ENCODE peak calls at places on chromosomes 1 and 21, in eight cellular contexts. G is RWPE2, J is heart right ventricle, C is ovary, N is fibroblast of lung, X is body of pancreas, D is colonic mucosa, W is HepG2. A is an unnamed sample.

GRCh38 chr1:19317126-19317910 is 5.2 kb downstream of the SLC66A1 start:
- DNase-seq in G (peak; percentile 31), J (no peak), C (no peak), N (no peak), X (no peak), D (no peak), W (no peak), A (no peak)

GRCh38 chr1:233113009-233113712 is 162.8 kb downstream of the NTPCR start:
- DNase-seq in G (peak; percentile 83), J (peak; percentile 70), C (peak; percentile 47), N (peak; percentile 99), X (peak; percentile 16), D (peak; percentile 52), W (peak; percentile 48), A (peak; percentile 39)

GRCh38 chr21:44920694-44921604 is at the start of gene ITGB2:
- DNase-seq in G (no peak), J (no peak), C (no peak), N (no peak), X (no peak), D (no peak), W (no peak), A (no peak)

GRCh38 chr1:18597159-18598042 is 33.2 kb upstream of the PAX7 start:
- DNase-seq in G (peak; percentile 76), J (peak; percentile 32), C (no peak), N (peak; percentile 39), X (peak; percentile 69), D (peak; percentile 46), W (peak; percentile 18), A (no peak)

GRCh38 chr1:57319165-57319564 is 104.7 kb downstream of the DAB1 start:
- DNase-seq in G (no peak), J (no peak), C (no peak), N (peak; percentile 76), X (no peak), D (no peak), W (no peak), A (no peak)

GRCh38 chr1:109089242-109090015 is 1.1 kb upstream of the TMEM167B start:
- DNase-seq in G (no peak), J (peak; percentile 69), C (no peak), N (peak; percentile 83), X (peak; percentile 82), D (peak; percentile 92), W (peak; percentile 87), A (peak; percentile 86)

GRCh38 chr21:33552999-33553598 is 10.3 kb downstream of the SON start:
- DNase-seq in G (no peak), J (no peak), C (no peak), N (no peak), X (no peak), D (no peak), W (no peak), A (no peak)

GRCh38 chr21:16891821-16892220 is 621.0 kb upstream of the CXADR start:
- DNase-seq in G (no peak), J (no peak), C (no peak), N (peak; percentile 39), X (no peak), D (no peak), W (no peak), A (no peak)

GRCh38 chr1:242847390-242847993 is 323.0 kb upstream of the PLD5 start:
- DNase-seq in G (no peak), J (no peak), C (no peak), N (peak; percentile 9), X (no peak), D (no peak), W (no peak), A (no peak)

GRCh38 chr1:244866355-244866754 is 2.0 kb upstream of the HNRNPU start:
- DNase-seq in G (no peak), J (no peak), C (no peak), N (no peak), X (no peak), D (no peak), W (no peak), A (no peak)

GRCh38 chr1:53739109-53739681 is at the start of gene GLIS1:
- DNase-seq in G (no peak), J (peak; percentile 80), C (peak; percentile 58), N (peak; percentile 85), X (peak; percentile 74), D (peak; percentile 81), W (peak; percentile 69), A (peak; percentile 75)

GRCh38 chr1:34263411-34263810 is 86.7 kb downstream of the C1orf94 start:
- DNase-seq in G (no peak), J (no peak), C (no peak), N (no peak), X (no peak), D (no peak), W (no peak), A (no peak)

GRCh38 chr1:8239306-8240023 is 78.4 kb upstream of the SLC45A1 start:
- DNase-seq in G (no peak), J (no peak), C (no peak), N (peak; percentile 46), X (no peak), D (peak; percentile 80), W (peak; percentile 94), A (peak; percentile 77)

GRCh38 chr1:231990388-231990787 is 363.8 kb downstream of the DISC1 start:
- DNase-seq in G (no peak), J (peak; percentile 20), C (no peak), N (no peak), X (no peak), D (no peak), W (no peak), A (no peak)

GRCh38 chr1:60904079-60904852 is 178.1 kb upstream of the NFIA start:
- DNase-seq in G (no peak), J (peak; percentile 78), C (no peak), N (peak; percentile 9), X (no peak), D (no peak), W (no peak), A (no peak)

DNA sequence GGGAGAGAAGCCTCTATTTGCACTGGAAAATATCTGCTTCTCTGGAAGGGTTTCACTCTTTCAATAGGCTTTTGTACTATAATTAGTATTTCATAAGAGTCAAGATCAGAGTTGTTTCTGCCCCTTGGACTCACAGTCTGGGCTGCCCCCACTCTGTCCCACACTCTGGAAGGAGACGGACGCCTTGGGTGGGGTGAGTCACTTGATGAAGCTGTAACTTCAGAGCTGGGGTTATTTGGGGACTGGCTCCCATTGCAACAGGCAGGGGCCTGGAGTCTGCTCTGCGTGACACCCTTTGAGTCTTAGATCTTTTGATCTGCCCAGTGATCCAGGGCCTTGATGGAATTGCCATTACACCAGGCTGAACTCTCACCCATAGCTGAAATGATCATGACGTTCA is 4.0 kb upstream of the KCNA10 start:
- DNase-seq in G (no peak), J (no peak), C (no peak), N (no peak), X (no peak), D (no peak), W (no peak), A (no peak)
- TF ChIP-seq CTCF in G (no peak), J (no peak), C (no peak), N (no peak), X (no peak), D (no peak), W (no peak), A (no peak)

DNA sequence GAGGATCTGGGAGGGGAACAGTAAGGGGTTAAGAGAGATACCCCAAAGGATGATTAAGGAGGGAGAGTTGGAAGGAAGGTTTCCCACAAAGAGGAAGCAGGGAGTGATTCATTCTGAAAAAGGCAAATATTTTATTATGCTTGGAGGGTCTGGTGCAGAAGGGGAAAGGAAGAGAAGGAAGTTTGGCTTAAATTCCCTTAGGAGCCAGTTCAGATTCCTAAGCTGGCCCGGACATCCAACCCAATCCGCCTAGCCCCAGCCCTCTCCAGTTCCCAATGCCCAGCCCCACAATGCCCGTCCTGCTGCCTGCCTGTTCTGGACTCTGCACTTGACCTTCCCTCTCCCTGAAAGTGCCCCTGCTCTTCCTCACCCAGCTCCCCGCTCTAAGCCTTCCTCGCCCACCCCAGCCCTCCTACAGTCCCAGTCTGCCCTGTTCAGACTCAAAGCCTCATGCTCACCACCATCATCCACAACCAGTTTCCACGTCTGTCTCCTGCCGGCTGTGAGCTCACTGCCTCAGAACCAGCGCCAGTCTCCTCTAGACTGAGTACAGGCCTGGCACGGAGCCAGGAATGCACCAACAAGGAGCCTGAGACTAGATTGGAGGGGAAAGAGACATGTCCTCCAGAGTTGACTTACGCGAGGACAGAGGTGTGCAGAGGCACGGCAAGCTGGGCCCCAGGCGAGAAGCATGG is 18.9 kb downstream of the CAPN2 start:
- DNase-seq in G (no peak), J (peak; percentile 66), C (peak; percentile 81), N (peak; percentile 74), X (peak; percentile 49), D (peak; percentile 49), W (no peak), A (peak; percentile 53)
- H3K4me1 ChIP-seq in G (peaks cover 30% of the 10 kb centered on the region), J (peaks cover 89% of the 10 kb centered on the region), C (peaks cover 30% of the 10 kb centered on the region), N (peaks cover 48% of the 10 kb centered on the region), X (peaks cover 54% of the 10 kb centered on the region), D (peaks cover 39% of the 10 kb centered on the region), W (peaks cover 8% of the 10 kb centered on the region), A (peaks cover 36% of the 10 kb centered on the region)

DNA sequence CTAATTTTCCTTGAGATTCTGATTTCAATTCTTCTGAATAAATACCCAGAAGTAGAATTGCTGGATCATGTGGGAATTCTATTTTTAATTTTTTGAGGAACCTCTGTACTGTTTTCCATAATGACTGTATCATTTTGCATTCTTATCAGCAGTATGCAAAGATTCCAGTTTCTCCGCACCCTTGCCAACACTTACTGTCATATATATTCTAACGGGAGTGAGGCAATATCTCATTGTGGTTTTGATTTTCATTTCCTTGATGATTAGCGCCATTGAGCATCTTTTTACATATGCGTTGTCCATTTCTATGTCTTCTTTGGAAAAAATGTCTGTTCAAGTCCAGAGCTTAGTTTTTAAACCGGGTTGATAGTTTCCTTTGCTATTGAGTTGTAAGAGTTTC is 33.3 kb downstream of the VCAM1 start:
- DNase-seq in G (no peak), J (no peak), C (no peak), N (no peak), X (no peak), D (no peak), W (no peak), A (no peak)
- H3K9me3 ChIP-seq in G (no peaks in the 10 kb centered on the region), J (no peaks in the 10 kb centered on the region), C (no peaks in the 10 kb centered on the region), N (no peaks in the 10 kb centered on the region), X (no peaks in the 10 kb centered on the region), D (no peaks in the 10 kb centered on the region), W (no peaks in the 10 kb centered on the region), A (no peaks in the 10 kb centered on the region)

DNA sequence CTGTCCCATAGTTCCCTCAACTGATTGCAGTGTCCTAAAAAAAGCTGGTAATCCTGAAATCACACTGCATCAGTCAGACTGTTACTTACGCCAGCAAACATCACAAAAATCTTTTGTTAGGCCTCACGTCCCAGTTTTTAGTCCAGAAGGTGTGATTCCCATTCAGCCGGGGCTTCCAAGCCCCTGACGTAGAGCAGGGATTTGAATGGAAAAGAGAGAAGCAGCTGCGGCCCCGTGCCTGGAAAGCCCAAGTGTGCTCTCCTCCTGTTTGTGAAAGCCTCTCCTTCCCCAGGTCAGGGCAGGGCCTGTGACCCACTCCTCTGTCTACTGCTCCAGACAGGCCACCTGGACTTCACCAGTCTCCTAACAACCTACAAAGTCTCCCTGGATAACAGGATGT is 20.7 kb downstream of the KCNA10 start:
- DNase-seq in G (no peak), J (no peak), C (no peak), N (no peak), X (no peak), D (no peak), W (no peak), A (no peak)
- TF ChIP-seq CTCF in G (no peak), J (no peak), C (no peak), N (no peak), X (no peak), D (no peak), W (no peak), A (no peak)

A was measured in mucosa of descending colon.